ENCODE peak calls at places on chromosome 9, in nine cellular contexts. Y is ascending aorta, G is upper lobe of left lung, U is progenitor cell of endocrine pancreas, N is H9, C is BE2C, P is AG04450, T is MCF 10A, F is upper lobe of right lung. Q is an unnamed sample.

GRCh38 chr9:18343799-18344198 is 130.2 kb upstream of the ADAMTSL1 start:
- DNase-seq in Y (no peak), G (no peak), U (no peak), N (no peak), C (no peak), P (no peak), T (peak; percentile 39), F (no peak), Q (no peak)

GRCh38 chr9:91591627-91592026 is 168.0 kb upstream of the NFIL3 start:
- DNase-seq in Y (no peak), G (no peak), U (no peak), N (no peak), C (no peak), P (no peak), T (no peak), F (no peak), Q (no peak)

GRCh38 chr9:4937436-4937835 is 47.6 kb upstream of the JAK2 start:
- DNase-seq in Y (no peak), G (no peak), U (no peak), N (no peak), C (no peak), P (no peak), T (no peak), F (no peak), Q (no peak)

GRCh38 chr9:93119953-93120845 is 13.9 kb downstream of the NINJ1 start:
- DNase-seq in Y (peak; percentile 90), G (peak; percentile 95), U (no peak), N (peak; percentile 23), C (peak; percentile 92), P (peak; percentile 85), T (peak; percentile 99), F (peak; percentile 97), Q (peak; percentile 22)

GRCh38 chr9:108039491-108039890 is 549.9 kb upstream of the KLF4 start:
- DNase-seq in Y (no peak), G (no peak), U (no peak), N (no peak), C (no peak), P (no peak), T (peak; percentile 43), F (no peak), Q (no peak)

GRCh38 chr9:4146293-4146692 is 153.6 kb downstream of the GLIS3 start:
- DNase-seq in Y (no peak), G (no peak), U (no peak), N (no peak), C (no peak), P (no peak), T (no peak), F (no peak), Q (no peak)

GRCh38 chr9:84974790-84975189 is 305.3 kb downstream of the NTRK2 start:
- DNase-seq in Y (no peak), G (peak; percentile 48), U (no peak), N (no peak), C (no peak), P (no peak), T (no peak), F (no peak), Q (no peak)

GRCh38 chr9:34553511-34554021 is 30.8 kb upstream of the ENHO start:
- DNase-seq in Y (no peak), G (peak; percentile 66), U (no peak), N (no peak), C (peak; percentile 65), P (no peak), T (no peak), F (peak; percentile 52), Q (no peak)

GRCh38 chr9:133839822-133840329 is 101.7 kb upstream of the SARDH start:
- DNase-seq in Y (no peak), G (no peak), U (no peak), N (peak; percentile 74), C (peak; percentile 64), P (no peak), T (peak; percentile 3), F (no peak), Q (peak; percentile 78)

GRCh38 chr9:116632990-116633441 is 54.1 kb upstream of the TRIM32 start:
- DNase-seq in Y (no peak), G (no peak), U (no peak), N (no peak), C (no peak), P (no peak), T (no peak), F (no peak), Q (no peak)

GRCh38 chr9:249025-249424 is 34.4 kb downstream of the DOCK8 start:
- DNase-seq in Y (no peak), G (no peak), U (no peak), N (no peak), C (no peak), P (no peak), T (no peak), F (no peak), Q (no peak)

GRCh38 chr9:35606138-35606504 is 1.1 kb downstream of the TESK1 start:
- DNase-seq in Y (no peak), G (no peak), U (no peak), N (no peak), C (no peak), P (no peak), T (no peak), F (no peak), Q (no peak)

DNA sequence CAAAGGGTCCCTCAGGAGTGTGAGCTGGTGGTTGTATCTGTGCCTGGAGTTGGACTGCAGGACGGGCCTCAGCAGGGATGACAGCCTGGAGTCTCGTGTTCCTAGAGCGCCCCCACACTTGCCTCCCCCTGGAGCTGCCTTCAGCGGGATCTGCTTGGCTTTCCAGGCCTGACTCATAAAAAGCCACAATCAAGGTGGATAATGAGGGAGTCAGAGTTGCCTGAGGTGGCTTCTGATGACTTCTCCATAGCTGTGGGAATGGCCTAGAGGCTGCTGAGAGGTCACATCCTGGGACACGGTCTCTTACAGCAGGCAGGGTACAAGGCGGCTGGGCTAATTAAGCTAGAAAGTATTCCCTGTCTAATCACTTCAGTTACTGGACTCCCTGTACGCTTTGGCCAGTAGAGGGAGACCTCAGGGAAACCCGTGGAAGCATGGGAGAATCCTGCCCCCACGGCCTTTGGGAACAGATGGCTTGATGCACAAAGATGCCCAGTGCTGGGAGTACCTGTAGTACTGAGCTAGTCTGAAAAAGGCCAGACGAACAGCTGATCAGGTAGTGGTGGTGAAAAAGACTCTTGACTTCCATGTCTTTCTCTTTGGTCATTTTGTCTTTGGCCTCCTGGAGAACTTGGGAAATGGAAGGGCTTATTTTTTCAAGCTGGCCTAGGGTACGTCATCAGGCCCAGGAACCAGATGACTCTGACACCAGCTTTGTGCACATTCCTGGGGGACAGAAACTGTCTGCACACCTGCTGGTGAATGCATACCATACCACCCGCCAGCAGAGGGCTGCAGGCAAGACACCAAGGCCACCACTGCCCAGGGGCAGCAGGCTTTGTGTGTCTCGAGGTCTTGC is 16.1 kb upstream of the FRRS1L start:
- DNase-seq in Y (no peak), G (no peak), U (no peak), N (peak; percentile 72), C (peak; percentile 55), P (no peak), T (peak; percentile 65), F (no peak), Q (peak; percentile 66)
- TF ChIP-seq CTCF in Y (no peak), G (peak; percentile 10), U (peak; percentile 52), N (peak; percentile 58), C (peak; percentile 55), P (peak; percentile 59), T (peak; percentile 5), F (peak; percentile 29), Q (peak; percentile 61)

DNA sequence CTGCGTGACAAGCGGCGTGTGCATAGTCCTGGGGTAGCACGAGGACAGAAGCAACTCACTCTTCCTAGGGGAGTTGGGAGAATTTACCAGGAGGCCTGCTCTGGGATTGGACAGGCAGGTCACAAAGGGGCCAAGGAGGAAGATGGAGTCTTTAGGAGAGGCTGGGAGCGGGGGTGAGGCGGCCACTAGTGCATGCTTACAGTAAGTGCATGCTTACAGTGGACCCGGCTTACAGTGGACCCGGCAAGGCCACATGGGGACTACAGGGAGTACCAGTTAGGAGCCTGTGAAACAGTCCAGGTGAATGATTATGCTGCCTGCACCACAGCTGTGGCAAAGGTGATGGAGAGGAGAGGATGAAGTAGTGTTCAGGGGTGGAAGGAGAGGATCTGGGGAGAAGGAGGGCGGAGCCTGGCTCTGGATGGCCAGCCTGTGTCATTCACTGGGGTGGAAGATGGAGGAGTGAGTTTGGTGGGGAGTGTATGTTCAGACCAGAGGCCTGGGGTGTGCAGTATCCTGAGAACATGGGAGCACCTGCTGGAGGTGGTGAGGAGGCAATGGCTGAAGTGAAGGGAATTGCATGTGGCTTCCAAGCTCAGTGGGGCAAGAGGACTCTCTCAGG is 78.7 kb downstream of the CRB2 start:
- DNase-seq in Y (no peak), G (no peak), U (no peak), N (peak; percentile 82), C (no peak), P (no peak), T (no peak), F (peak; percentile 36), Q (peak; percentile 53)
- TF ChIP-seq CTCF in Y (no peak), G (no peak), U (peak; percentile 29), N (peak; percentile 66), C (peak; percentile 18), P (peak; percentile 17), T (no peak), F (no peak), Q (peak; percentile 17)

DNA sequence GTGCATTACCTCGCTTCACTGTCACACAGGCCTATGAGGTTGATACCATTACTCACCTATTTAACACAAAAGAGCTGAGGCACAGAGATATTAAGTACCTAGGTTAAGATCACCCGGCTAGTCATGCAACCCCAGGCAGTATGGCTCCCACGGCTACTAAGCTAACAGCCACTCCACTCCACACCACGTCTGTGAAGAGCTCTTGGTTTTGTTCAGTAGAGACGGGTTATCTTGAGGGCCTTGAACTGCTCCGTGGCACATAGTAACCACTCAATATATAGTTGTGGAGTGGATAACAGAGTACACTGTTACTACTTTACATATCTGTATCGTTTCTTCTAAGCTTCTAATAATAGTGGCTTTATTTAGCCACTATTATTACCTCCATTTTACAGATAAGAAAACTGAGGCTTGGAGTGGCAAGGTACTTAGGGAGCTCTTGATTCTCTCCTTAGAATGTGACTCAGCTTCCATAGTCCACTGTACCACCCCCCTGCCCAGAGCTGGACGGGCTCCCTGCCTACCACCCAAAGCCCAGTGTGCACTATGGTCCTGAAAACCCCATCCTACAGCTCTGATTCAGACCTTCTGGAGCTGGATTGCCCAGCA is 1.0 kb upstream of the CORO2A start:
- DNase-seq in Y (no peak), G (no peak), U (no peak), N (no peak), C (no peak), P (no peak), T (no peak), F (no peak), Q (no peak)
- TF ChIP-seq CTCF in Y (no peak), G (no peak), U (no peak), N (no peak), C (no peak), P (no peak), T (no peak), F (no peak), Q (no peak)

DNA sequence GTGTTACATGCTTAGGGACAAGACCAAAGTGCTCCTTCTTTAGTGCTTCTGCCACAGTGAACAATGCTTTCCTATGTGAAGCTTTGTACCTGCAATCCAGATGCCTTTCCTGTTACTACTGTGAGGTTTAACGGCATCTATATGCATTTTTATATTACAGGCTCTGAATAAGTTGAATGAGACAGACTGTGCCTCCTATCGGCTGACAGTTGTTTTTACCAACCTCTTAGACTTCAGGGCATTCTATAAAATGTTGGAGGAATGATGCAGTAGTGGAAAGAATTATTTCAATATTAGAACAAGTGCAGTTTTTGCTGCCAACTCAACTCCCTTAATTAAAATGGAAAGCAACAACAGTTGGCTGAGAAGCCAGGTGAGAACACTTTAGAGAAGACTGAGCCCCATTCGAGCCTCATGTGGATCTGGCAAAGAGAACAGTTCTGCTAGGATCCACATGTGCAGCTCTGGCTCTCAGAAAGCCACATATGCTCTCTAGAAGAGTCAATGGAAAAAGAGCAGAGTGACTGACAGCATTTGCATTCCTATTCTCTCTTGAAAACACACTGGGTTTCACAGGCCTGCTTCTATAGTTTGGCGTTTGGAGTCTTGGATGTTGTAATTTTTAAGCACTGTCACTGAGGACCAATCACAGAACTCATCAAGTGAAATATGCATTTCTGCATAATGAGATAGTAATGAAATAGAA is 147.5 kb downstream of the LURAP1L start:
- DNase-seq in Y (no peak), G (no peak), U (no peak), N (no peak), C (no peak), P (no peak), T (no peak), F (no peak), Q (no peak)
- TF ChIP-seq CTCF in Y (no peak), G (no peak), U (no peak), N (no peak), C (no peak), P (no peak), T (no peak), F (no peak), Q (no peak)